ENCODE peak calls at places on chromosomes 2 and 18, in eight cellular contexts. K is small intestine; Q is neuronal stem cell; V is CD4-positive, CD25-positive, alpha-beta regulatory T cell; F is stomach; J is upper lobe of right lung; I is CD4-positive, alpha-beta memory T cell; H is endodermal cell. W is an unnamed sample.

GRCh38 chr2:161122772-161123530 is 37.3 kb upstream of the TANK start:
- DNase-seq in K (peak; percentile 73), Q (no peak), V (peak; percentile 68), F (no peak), J (no peak), I (no peak), H (peak; percentile 59), W (no peak)

GRCh38 chr2:13597176-13597575 is 880.4 kb downstream of the TRIB2 start:
- DNase-seq in K (no peak), Q (no peak), V (no peak), F (no peak), J (no peak), I (no peak), H (no peak), W (no peak)

GRCh38 chr2:225207471-225207870 is 165.2 kb upstream of the DOCK10 start:
- DNase-seq in K (no peak), Q (no peak), V (no peak), F (no peak), J (no peak), I (no peak), H (no peak), W (no peak)

GRCh38 chr2:155766342-155767115 is 566.0 kb downstream of the NR4A2 start:
- DNase-seq in K (no peak), Q (no peak), V (no peak), F (no peak), J (no peak), I (no peak), H (no peak), W (no peak)

GRCh38 chr2:182088681-182089333 is 103.2 kb downstream of the PPP1R1C start:
- DNase-seq in K (no peak), Q (no peak), V (no peak), F (no peak), J (no peak), I (no peak), H (no peak), W (no peak)

GRCh38 chr2:48482313-48482712 is 47.6 kb upstream of the STON1 start:
- DNase-seq in K (no peak), Q (no peak), V (no peak), F (no peak), J (no peak), I (no peak), H (no peak), W (no peak)

GRCh38 chr18:36187826-36188721 is 777 bp downstream of the MOCOS start:
- DNase-seq in K (peak; percentile 90), Q (no peak), V (peak; percentile 10), F (peak; percentile 30), J (peak; percentile 70), I (no peak), H (peak; percentile 81), W (no peak)

GRCh38 chr2:62665446-62665845 is 40.1 kb upstream of the EHBP1 start:
- DNase-seq in K (no peak), Q (no peak), V (no peak), F (no peak), J (no peak), I (no peak), H (no peak), W (no peak)

GRCh38 chr2:65297544-65297943 is 69.9 kb downstream of the ACTR2 start:
- DNase-seq in K (no peak), Q (no peak), V (no peak), F (no peak), J (no peak), I (no peak), H (no peak), W (no peak)

GRCh38 chr18:62539284-62540168 is 16.7 kb downstream of the ZCCHC2 start:
- DNase-seq in K (no peak), Q (no peak), V (no peak), F (no peak), J (no peak), I (no peak), H (no peak), W (no peak)

GRCh38 chr18:48173557-48173956 is 235.6 kb downstream of the ZBTB7C start:
- DNase-seq in K (peak; percentile 83), Q (no peak), V (no peak), F (no peak), J (no peak), I (no peak), H (no peak), W (no peak)

GRCh38 chr2:197128126-197128525 is 182.5 kb downstream of the ANKRD44 start:
- DNase-seq in K (no peak), Q (no peak), V (peak; percentile 71), F (no peak), J (no peak), I (peak; percentile 33), H (no peak), W (no peak)

GRCh38 chr2:118940486-118941120 is 1.4 kb upstream of the MARCO start:
- DNase-seq in K (no peak), Q (no peak), V (no peak), F (no peak), J (peak; percentile 74), I (no peak), H (no peak), W (no peak)

GRCh38 chr2:48415765-48416515 is 114.0 kb upstream of the STON1 start:
- DNase-seq in K (no peak), Q (no peak), V (peak; percentile 31), F (no peak), J (no peak), I (peak; percentile 13), H (peak; percentile 59), W (no peak)

GRCh38 chr2:191234456-191234855 is 10.7 kb upstream of the MYO1B start:
- DNase-seq in K (no peak), Q (no peak), V (no peak), F (no peak), J (no peak), I (no peak), H (no peak), W (no peak)

GRCh38 chr2:224849264-224849663 is 133.1 kb upstream of the CCDC195 start:
- DNase-seq in K (no peak), Q (no peak), V (no peak), F (no peak), J (no peak), I (no peak), H (no peak), W (no peak)

GRCh38 chr18:6633370-6633769 is 96.1 kb upstream of the ARHGAP28 start:
- DNase-seq in K (no peak), Q (peak; percentile 9), V (no peak), F (no peak), J (no peak), I (no peak), H (peak; percentile 85), W (no peak)

GRCh38 chr2:64972856-64973255 is 16.3 kb upstream of the SLC1A4 start:
- DNase-seq in K (no peak), Q (no peak), V (no peak), F (no peak), J (no peak), I (no peak), H (no peak), W (no peak)

GRCh38 chr18:23032030-23032582 is 99.0 kb downstream of the RBBP8 start:
- DNase-seq in K (no peak), Q (no peak), V (no peak), F (no peak), J (no peak), I (no peak), H (no peak), W (no peak)

GRCh38 chr2:119011162-119011909 is 69.3 kb downstream of the MARCO start:
- DNase-seq in K (peak; percentile 8), Q (peak; percentile 59), V (no peak), F (peak; percentile 49), J (peak; percentile 81), I (no peak), H (peak; percentile 90), W (no peak)

GRCh38 chr18:48475635-48476549 is 62.9 kb upstream of the CTIF start:
- DNase-seq in K (peak; percentile 68), Q (peak; percentile 55), V (peak; percentile 44), F (peak; percentile 53), J (no peak), I (peak; percentile 41), H (peak; percentile 89), W (peak; percentile 54)

GRCh38 chr2:70202236-70202806 is 11.5 kb upstream of the C2orf42 start:
- DNase-seq in K (no peak), Q (no peak), V (no peak), F (no peak), J (no peak), I (no peak), H (no peak), W (no peak)

GRCh38 chr2:42944744-42945415 is 152.5 kb upstream of the HAAO start:
- DNase-seq in K (no peak), Q (no peak), V (no peak), F (no peak), J (no peak), I (no peak), H (no peak), W (no peak)

GRCh38 chr18:76377359-76377756 is 117.7 kb downstream of the ZNF516 start:
- DNase-seq in K (no peak), Q (no peak), V (no peak), F (no peak), J (no peak), I (no peak), H (no peak), W (no peak)
- H3K4me3 ChIP-seq in K (no peak overlapping the region), Q (no peak overlapping the region), V (no peak overlapping the region), F (no peak overlapping the region), J (no peak overlapping the region), I (no peak overlapping the region), H (no peak overlapping the region), W (no peak overlapping the region)

GRCh38 chr2:101766871-101767739 is 69.6 kb downstream of the MAP4K4 start:
- DNase-seq in K (no peak), Q (peak; percentile 81), V (no peak), F (no peak), J (no peak), I (no peak), H (peak; percentile 79), W (no peak)

GRCh38 chr2:101759162-101759561 is 61.7 kb downstream of the MAP4K4 start:
- DNase-seq in K (no peak), Q (no peak), V (no peak), F (no peak), J (no peak), I (no peak), H (no peak), W (no peak)

GRCh38 chr2:101766337-101766736 is 68.8 kb downstream of the MAP4K4 start:
- DNase-seq in K (no peak), Q (no peak), V (no peak), F (no peak), J (no peak), I (no peak), H (no peak), W (no peak)

GRCh38 chr2:101763496-101764333 is 66.2 kb downstream of the MAP4K4 start:
- DNase-seq in K (no peak), Q (no peak), V (no peak), F (no peak), J (no peak), I (no peak), H (no peak), W (no peak)

GRCh38 chr2:101762451-101763171 is 65.1 kb downstream of the MAP4K4 start:
- DNase-seq in K (no peak), Q (no peak), V (no peak), F (no peak), J (no peak), I (no peak), H (peak; percentile 62), W (no peak)
- H3K4me3 ChIP-seq in K (no peak overlapping the region), Q (no peak overlapping the region), V (no peak overlapping the region), F (no peak overlapping the region), J (no peak overlapping the region), I (no peak overlapping the region), H (no peak overlapping the region), W (no peak overlapping the region)

GRCh38 chr18:33115917-33116316 is 324.6 kb downstream of the CCDC178 start:
- DNase-seq in K (peak; percentile 41), Q (no peak), V (no peak), F (no peak), J (no peak), I (no peak), H (no peak), W (no peak)
- H3K4me3 ChIP-seq in K (no peak overlapping the region), Q (no peak overlapping the region), V (no peak overlapping the region), F (no peak overlapping the region), J (no peak overlapping the region), I (no peak overlapping the region), H (peak overlapping the region; percentile 3), W (no peak overlapping the region)

GRCh38 chr2:20642026-20642971 is 8.6 kb downstream of the HS1BP3 start:
- DNase-seq in K (peak; percentile 64), Q (no peak), V (peak; percentile 71), F (peak; percentile 87), J (peak; percentile 85), I (peak; percentile 73), H (peak; percentile 95), W (peak; percentile 38)
- H3K4me3 ChIP-seq in K (no peak overlapping the region), Q (no peak overlapping the region), V (no peak overlapping the region), F (no peak overlapping the region), J (no peak overlapping the region), I (no peak overlapping the region), H (no peak overlapping the region), W (no peak overlapping the region)

W was measured in Jurkat, Clone E6-1.